ENCODE peak calls at places on chromosome 2, in four cellular contexts. E is GM12878, V is K562, Y is HepG2. X is an unnamed sample.

GRCh38 chr2:145190031-145190703 is 670.2 kb upstream of the ZEB2 start:
- DNase-seq in E (no peak), V (no peak), Y (no peak), X (no peak)

GRCh38 chr2:24632175-24632574 is 141.1 kb downstream of the NCOA1 start:
- DNase-seq in E (no peak), V (no peak), Y (no peak), X (no peak)

GRCh38 chr2:168770796-168771195 is 31.6 kb upstream of the NOSTRIN start:
- DNase-seq in E (no peak), V (no peak), Y (no peak), X (no peak)

GRCh38 chr2:74821177-74822124 is 12.5 kb upstream of the HK2 start:
- DNase-seq in E (no peak), V (no peak), Y (peak), X (no peak)

GRCh38 chr2:23460228-23460627 is 75.2 kb downstream of the KLHL29 start:
- DNase-seq in E (no peak), V (no peak), Y (no peak), X (no peak)

GRCh38 chr2:39435974-39436591 is 1.0 kb downstream of the MAP4K3 start:
- DNase-seq in E (no peak), V (peak), Y (peak), X (no peak)

GRCh38 chr2:74036450-74037175 is 51.9 kb downstream of the TET3 start:
- DNase-seq in E (no peak), V (peak), Y (no peak), X (no peak)

GRCh38 chr2:204268458-204268857 is 276.8 kb upstream of the PARD3B start:
- DNase-seq in E (no peak), V (no peak), Y (no peak), X (no peak)

GRCh38 chr2:61878756-61879155 is 9.7 kb downstream of the CCT4 start:
- DNase-seq in E (no peak), V (no peak), Y (no peak), X (no peak)

DNA sequence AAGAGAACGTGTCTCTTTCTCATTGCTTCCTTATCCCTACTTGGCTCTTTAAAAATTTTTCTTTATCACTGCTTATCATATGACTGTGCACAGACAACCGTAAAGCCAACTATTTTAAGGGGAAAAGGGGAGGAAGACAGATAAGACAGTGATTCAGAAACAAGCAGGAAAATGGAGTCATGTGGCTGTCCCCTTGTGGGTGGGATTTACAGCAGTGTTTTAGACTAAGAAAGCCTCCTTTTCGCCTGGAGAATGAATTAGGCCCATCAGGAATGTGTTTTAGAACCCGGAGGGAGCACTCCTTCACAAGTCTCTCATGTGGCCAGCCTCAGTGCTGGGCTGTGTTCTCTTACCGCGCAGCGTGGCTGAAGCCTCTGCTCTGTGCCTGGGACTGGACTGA is 17.6 kb downstream of the PRKCE start:
- DNase-seq in E (no peak), V (peak), Y (no peak), X (no peak)
- TF ChIP-seq CBFB in E (no peak), V (no peak), Y (no peak), X (no peak)

GRCh38 chr2:132798334-132798733 is 128.3 kb upstream of the LYPD1 start:
- DNase-seq in E (no peak), V (no peak), Y (no peak), X (no peak)

GRCh38 chr2:132804045-132804444 is 134.0 kb upstream of the LYPD1 start:
- DNase-seq in E (no peak), V (no peak), Y (no peak), X (no peak)
- TF ChIP-seq ESRRA in E (no peak), V (no peak), Y (no peak), X (no peak)

DNA sequence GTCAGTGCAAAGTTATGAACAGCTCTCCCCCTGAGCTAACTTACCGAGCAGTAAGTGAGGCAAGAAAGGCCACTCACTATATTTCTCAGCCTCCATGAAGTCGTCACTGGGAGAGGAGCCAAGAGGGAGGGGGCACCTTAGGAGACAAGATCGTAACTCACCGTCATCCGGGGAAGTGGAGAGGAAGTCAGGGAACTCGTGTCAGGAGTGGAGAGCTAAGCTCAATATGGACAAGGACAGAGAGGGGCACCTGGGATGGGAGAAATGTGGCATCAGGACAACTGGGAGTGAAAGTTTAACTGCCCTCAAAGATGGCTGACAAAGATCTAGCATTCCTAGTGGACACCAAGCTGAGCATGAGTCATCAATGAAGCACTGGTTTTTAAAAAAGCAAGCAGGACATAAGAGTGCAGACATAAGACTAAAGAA is 37.1 kb downstream of the BCL11A start:
- DNase-seq in E (no peak), V (no peak), Y (no peak), X (no peak)
- TF ChIP-seq CBFB in E (no peak), V (no peak), Y (no peak), X (no peak)

GRCh38 chr2:238334885-238335284 is 14.6 kb downstream of the TRAF3IP1 start:
- DNase-seq in E (no peak), V (no peak), Y (no peak), X (no peak)
- TF ChIP-seq ESRRA in E (no peak), V (no peak), Y (no peak), X (no peak)